ENCODE peak calls at places on chromosomes 5 and 9, in five cellular contexts. One of them, this sample, is unnamed.

GRCh38 chr5:154267516-154267915 is 77.0 kb downstream of the GALNT10 start:
- DNase-seq in prostate gland: no peak
- DNase-seq in skeletal muscle cell: no peak
- DNase-seq in fibroblast of lung: no peak
- DNase-seq in SK-N-MC: no peak
- DNase-seq in this sample: no peak

GRCh38 chr5:134374234-134374633 is 2.9 kb downstream of the UBE2B start:
- DNase-seq in prostate gland: no peak
- DNase-seq in SK-N-MC: no peak
- DNase-seq in skeletal muscle cell: no peak
- DNase-seq in fibroblast of lung: no peak
- DNase-seq in this sample: no peak

GRCh38 chr5:63131618-63132285 is 553.1 kb downstream of the LRRC70 start:
- DNase-seq in SK-N-MC: no peak
- DNase-seq in fibroblast of lung: peak
- DNase-seq in skeletal muscle cell: peak
- DNase-seq in prostate gland: no peak
- DNase-seq in this sample: no peak

GRCh38 chr9:133733074-133733408 is 5.1 kb downstream of the SARDH start:
- DNase-seq in skeletal muscle cell: no peak
- DNase-seq in prostate gland: no peak
- DNase-seq in SK-N-MC: no peak
- DNase-seq in fibroblast of lung: no peak
- DNase-seq in this sample: no peak

GRCh38 chr9:131656356-131657030 is 83.4 kb downstream of the RAPGEF1 start:
- DNase-seq in fibroblast of lung: no peak
- DNase-seq in skeletal muscle cell: no peak
- DNase-seq in prostate gland: peak
- DNase-seq in SK-N-MC: no peak
- DNase-seq in this sample: peak

GRCh38 chr9:109238677-109239076 is 71.6 kb upstream of the FRRS1L start:
- DNase-seq in SK-N-MC: no peak
- DNase-seq in fibroblast of lung: peak
- DNase-seq in skeletal muscle cell: no peak
- DNase-seq in prostate gland: no peak
- DNase-seq in this sample: no peak

GRCh38 chr5:89457411-89458329 is 574.7 kb upstream of the MEF2C start:
- DNase-seq in prostate gland: peak
- DNase-seq in SK-N-MC: no peak
- DNase-seq in skeletal muscle cell: peak
- DNase-seq in fibroblast of lung: peak
- DNase-seq in this sample: peak

GRCh38 chr5:65620021-65620420 is 4.1 kb downstream of the TRIM23 start:
- DNase-seq in fibroblast of lung: no peak
- DNase-seq in prostate gland: no peak
- DNase-seq in skeletal muscle cell: no peak
- DNase-seq in SK-N-MC: no peak
- DNase-seq in this sample: no peak

GRCh38 chr9:137244486-137245449 is 3.7 kb downstream of the TUBB4B start:
- DNase-seq in prostate gland: no peak
- DNase-seq in skeletal muscle cell: no peak
- DNase-seq in SK-N-MC: no peak
- DNase-seq in fibroblast of lung: no peak
- DNase-seq in this sample: no peak

GRCh38 chr9:17725399-17726010 is 146.6 kb downstream of the SH3GL2 start:
- DNase-seq in prostate gland: no peak
- DNase-seq in fibroblast of lung: no peak
- DNase-seq in SK-N-MC: no peak
- DNase-seq in skeletal muscle cell: no peak
- DNase-seq in this sample: no peak

DNA sequence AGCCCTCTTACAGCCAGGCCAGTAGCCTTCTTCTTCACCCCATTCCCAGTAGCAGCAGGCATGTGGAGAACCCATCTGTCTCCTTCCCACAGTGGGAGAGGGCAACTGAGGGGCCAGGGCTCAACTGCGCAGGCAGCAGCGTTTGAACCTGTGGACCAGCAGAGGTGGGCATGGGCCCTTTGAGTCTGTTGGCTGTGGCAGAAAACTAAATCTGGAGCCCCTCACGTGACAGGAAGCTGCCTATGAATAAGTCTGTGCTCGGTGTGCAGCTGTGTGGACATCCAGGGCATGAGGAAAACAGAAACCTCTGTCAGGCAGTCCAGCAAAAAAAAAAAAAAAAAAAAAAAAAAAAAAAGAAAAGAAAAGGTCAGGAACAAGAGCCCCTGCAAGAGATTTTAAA is 189.2 kb upstream of the NR3C1 start:
- DNase-seq in skeletal muscle cell: no peak
- DNase-seq in prostate gland: no peak
- DNase-seq in SK-N-MC: no peak
- DNase-seq in fibroblast of lung: no peak
- DNase-seq in this sample: no peak
- H3K4me3 ChIP-seq in skeletal muscle cell: no peak
- H3K4me3 ChIP-seq in prostate gland: no peak
- H3K4me3 ChIP-seq in SK-N-MC: no peak
- H3K4me3 ChIP-seq in fibroblast of lung: no peak
- H3K4me3 ChIP-seq in this sample: no peak

GRCh38 chr9:33445941-33446506 is 1.4 kb downstream of the AQP3 start:
- DNase-seq in skeletal muscle cell: no peak
- DNase-seq in fibroblast of lung: no peak
- DNase-seq in SK-N-MC: no peak
- DNase-seq in prostate gland: no peak
- DNase-seq in this sample: no peak
- H3K4me3 ChIP-seq in skeletal muscle cell: no peak
- H3K4me3 ChIP-seq in fibroblast of lung: peak
- H3K4me3 ChIP-seq in SK-N-MC: no peak
- H3K4me3 ChIP-seq in prostate gland: peak
- H3K4me3 ChIP-seq in this sample: peak

GRCh38 chr5:172854451-172854871 is 20.4 kb downstream of the ERGIC1 start:
- DNase-seq in fibroblast of lung: no peak
- DNase-seq in SK-N-MC: no peak
- DNase-seq in skeletal muscle cell: no peak
- DNase-seq in prostate gland: peak
- DNase-seq in this sample: peak

GRCh38 chr5:172854958-172855357 is 20.9 kb downstream of the ERGIC1 start:
- DNase-seq in skeletal muscle cell: no peak
- DNase-seq in fibroblast of lung: no peak
- DNase-seq in SK-N-MC: no peak
- DNase-seq in prostate gland: no peak
- DNase-seq in this sample: no peak

GRCh38 chr5:172857982-172858381 is 23.9 kb downstream of the ERGIC1 start:
- DNase-seq in SK-N-MC: no peak
- DNase-seq in fibroblast of lung: no peak
- DNase-seq in prostate gland: no peak
- DNase-seq in skeletal muscle cell: no peak
- DNase-seq in this sample: no peak

GRCh38 chr5:172856336-172856735 is 22.3 kb downstream of the ERGIC1 start:
- DNase-seq in skeletal muscle cell: no peak
- DNase-seq in fibroblast of lung: no peak
- DNase-seq in SK-N-MC: no peak
- DNase-seq in prostate gland: no peak
- DNase-seq in this sample: no peak

GRCh38 chr5:172855597-172856292 is 21.7 kb downstream of the ERGIC1 start:
- DNase-seq in fibroblast of lung: peak
- DNase-seq in skeletal muscle cell: no peak
- DNase-seq in prostate gland: no peak
- DNase-seq in SK-N-MC: no peak
- DNase-seq in this sample: no peak
- H3K4me3 ChIP-seq in fibroblast of lung: no peak
- H3K4me3 ChIP-seq in skeletal muscle cell: no peak
- H3K4me3 ChIP-seq in prostate gland: no peak
- H3K4me3 ChIP-seq in SK-N-MC: no peak
- H3K4me3 ChIP-seq in this sample: no peak

DNA sequence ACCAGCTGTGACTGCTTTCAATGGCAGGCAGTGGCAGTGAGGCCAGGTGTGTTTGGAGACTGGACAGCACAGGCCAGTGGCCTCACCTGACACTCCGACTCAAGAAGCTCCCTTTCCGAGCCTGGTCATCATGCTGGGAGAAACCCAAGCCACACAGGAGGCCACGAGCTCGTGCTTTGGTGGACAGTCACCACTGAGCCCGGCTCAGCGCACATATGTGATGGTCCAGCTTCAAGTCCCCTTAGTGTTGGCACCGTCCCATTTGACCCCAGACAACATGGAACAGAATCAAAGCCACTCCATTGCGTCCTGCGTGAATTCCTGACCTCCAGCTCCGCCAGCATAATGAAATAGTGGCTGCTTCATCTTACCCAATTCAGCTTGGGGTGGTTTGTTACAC is 64.0 kb upstream of the PPP1R26 start:
- DNase-seq in fibroblast of lung: no peak
- DNase-seq in prostate gland: no peak
- DNase-seq in SK-N-MC: no peak
- DNase-seq in skeletal muscle cell: no peak
- DNase-seq in this sample: peak
- H3K4me3 ChIP-seq in fibroblast of lung: no peak
- H3K4me3 ChIP-seq in prostate gland: no peak
- H3K4me3 ChIP-seq in SK-N-MC: no peak
- H3K4me3 ChIP-seq in skeletal muscle cell: no peak
- H3K4me3 ChIP-seq in this sample: no peak

This sample was measured in lower leg skin.